ENCODE peak calls at places on chromosome 5, in ten cellular contexts. I is uterus; Q is BE2C; O is PC-9; X is fibroblast of lung; Y is lower lobe of right lung; L is heart left ventricle; F is CD8-positive, alpha-beta memory T cell; N is MM.1S; P is small intestine. A is an unnamed sample. For H3K4me1, the result is how much of the 10 kb centered on the place peaks cover.

GRCh38 chr5:171336486-171337206 is 27.6 kb downstream of the TLX3 start:
- DNase-seq in X (peak), Q (peak), I (peak), L (no peak), P (peak), Y (no peak), N (peak), F (peak), O (peak), A (no peak)

GRCh38 chr5:125750538-125751186 is 672.5 kb upstream of the GRAMD2B start:
- DNase-seq in O (no peak), Q (no peak), I (no peak), L (no peak), F (no peak), Y (no peak), X (no peak), N (no peak), P (no peak), A (no peak)

GRCh38 chr5:179606071-179606909 is 17.2 kb downstream of the HNRNPH1 start:
- DNase-seq in P (no peak), O (no peak), N (no peak), F (no peak), Y (no peak), X (no peak), I (no peak), L (no peak), Q (no peak), A (no peak)

GRCh38 chr5:172622091-172623046 is 18.7 kb upstream of the NEURL1B start:
- DNase-seq in O (no peak), Y (no peak), X (no peak), F (no peak), P (peak), Q (no peak), N (no peak), I (peak), L (no peak), A (no peak)

GRCh38 chr5:78497573-78498533 is 137.4 kb downstream of the SCAMP1 start:
- DNase-seq in I (peak), Q (no peak), N (peak), X (no peak), O (no peak), L (no peak), Y (no peak), P (no peak), F (no peak), A (peak)

GRCh38 chr5:156920042-156920860 is 42.8 kb downstream of the TIMD4 start:
- DNase-seq in X (no peak), N (no peak), Y (no peak), Q (no peak), F (no peak), I (no peak), L (no peak), O (no peak), P (no peak), A (no peak)

GRCh38 chr5:172133359-172134029 is 54.5 kb downstream of the STK10 start:
- DNase-seq in L (no peak), I (no peak), X (peak), N (no peak), O (no peak), Y (peak), F (no peak), Q (no peak), P (no peak), A (peak)

GRCh38 chr5:98109561-98110006 is 663.9 kb upstream of the RGMB start:
- DNase-seq in O (no peak), L (no peak), Q (no peak), Y (no peak), F (no peak), P (no peak), X (peak), I (no peak), N (no peak), A (no peak)

GRCh38 chr5:150562832-150563231 is 54.9 kb downstream of the NDST1 start:
- DNase-seq in P (peak), X (peak), I (no peak), F (no peak), Q (peak), N (peak), Y (no peak), O (peak), L (no peak), A (no peak)

GRCh38 chr5:139301766-139302499 is 8.4 kb downstream of the MATR3 start:
- DNase-seq in F (no peak), Q (no peak), L (no peak), X (no peak), Y (no peak), O (no peak), N (no peak), I (no peak), P (no peak), A (no peak)

GRCh38 chr5:172533399-172534228 is 79.3 kb upstream of the SH3PXD2B start:
- DNase-seq in I (no peak), N (peak), F (no peak), X (no peak), L (no peak), O (no peak), Y (no peak), Q (no peak), P (no peak), A (peak)

DNA sequence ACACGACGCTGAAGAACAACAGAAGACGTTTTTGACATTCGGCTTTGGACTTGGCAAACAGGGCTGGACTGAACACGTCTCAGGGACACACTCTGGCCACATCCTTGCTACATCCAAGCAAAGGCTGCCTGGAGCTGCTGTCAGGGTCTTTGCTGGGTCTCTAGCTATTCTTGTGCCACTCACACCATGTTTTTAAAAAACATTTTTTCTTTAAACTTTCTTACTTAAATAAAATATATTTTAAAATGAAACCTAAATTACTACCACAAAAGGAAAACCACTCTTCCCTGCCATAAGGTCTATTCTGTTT is 128.3 kb upstream of the PHYKPL start:
- DNase-seq in P (no peak), X (no peak), Q (no peak), L (no peak), O (no peak), F (no peak), I (no peak), N (no peak), Y (no peak), A (no peak)
- H3K4me1 ChIP-seq in P (under half), X (under half), Q (under half), L (under half), O (under half), F (under half), I (under half), N (under half), Y (under half), A (under half)

GRCh38 chr5:43482490-43483064 is 1.1 kb downstream of the TMEM267 start:
- DNase-seq in L (no peak), X (peak), I (no peak), Q (no peak), O (no peak), P (peak), Y (no peak), N (no peak), F (no peak), A (no peak)
- H3K4me3 ChIP-seq in L (peak), X (peak), I (peak), Q (peak), O (peak), P (peak), Y (peak), N (peak), F (peak), A (peak)

GRCh38 chr5:111746791-111747190 is 10.2 kb downstream of the NREP start:
- DNase-seq in N (no peak), O (no peak), P (no peak), F (no peak), L (no peak), Y (no peak), I (no peak), X (no peak), Q (no peak), A (no peak)
- H3K4me1 ChIP-seq in N (under half), O (under half), P (under half), F (under half), L (half or more), Y (under half), I (under half), X (under half), Q (under half), A (under half)

DNA sequence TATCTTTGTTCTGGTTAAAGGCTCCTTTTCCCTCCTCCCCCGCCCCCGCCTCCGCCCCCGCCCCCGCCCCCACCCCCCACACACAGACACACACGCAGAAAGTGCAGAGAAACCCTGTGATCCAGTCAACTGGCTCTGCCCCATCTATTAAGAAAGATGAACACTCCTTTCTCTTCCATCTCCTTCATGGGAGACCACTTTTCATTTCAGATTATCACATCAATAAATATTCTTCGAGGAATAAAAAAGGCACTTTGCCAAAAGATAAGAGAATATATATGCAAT is 127.0 kb downstream of the TMEM161B start:
- DNase-seq in N (no peak), X (no peak), I (no peak), Y (no peak), Q (no peak), F (no peak), P (no peak), L (no peak), O (no peak), A (no peak)
- H3K4me3 ChIP-seq in N (peak), X (peak), I (peak), Y (peak), Q (peak), F (peak), P (peak), L (peak), O (peak), A (peak)

GRCh38 chr5:67963789-67964519 is 251.6 kb upstream of the PIK3R1 start:
- DNase-seq in X (no peak), I (no peak), Y (no peak), P (peak), F (no peak), L (no peak), O (peak), N (no peak), Q (no peak), A (no peak)
- H3K4me1 ChIP-seq in X (under half), I (under half), Y (under half), P (under half), F (under half), L (under half), O (under half), N (under half), Q (under half), A (under half)

GRCh38 chr5:23221838-23222237 is 285.6 kb upstream of the PRDM9 start:
- DNase-seq in P (no peak), L (no peak), I (no peak), O (no peak), Q (no peak), X (no peak), Y (no peak), N (no peak), F (no peak), A (no peak)
- H3K4me3 ChIP-seq in P (no peak), L (no peak), I (no peak), O (no peak), Q (no peak), X (no peak), Y (no peak), N (no peak), F (no peak), A (no peak)

DNA sequence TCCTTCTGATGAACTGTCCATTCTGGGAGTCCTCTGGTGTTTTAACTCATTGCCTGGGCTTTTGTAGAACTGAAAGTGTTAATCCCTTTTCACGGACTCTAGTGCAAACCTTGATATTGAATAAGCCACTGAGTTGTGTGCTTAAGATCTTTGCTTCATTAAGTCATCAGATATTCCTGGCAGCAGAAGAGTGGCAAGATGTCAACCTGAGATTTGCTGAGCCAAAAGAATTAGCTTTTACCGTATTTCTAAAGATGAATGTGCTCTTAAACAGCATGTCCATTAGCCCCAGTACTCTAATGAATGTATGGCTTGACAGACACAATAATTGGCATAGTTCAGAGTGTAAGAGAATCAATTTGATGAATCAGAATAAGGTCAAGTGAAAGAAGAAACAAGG is 87.2 kb upstream of the CDH6 start:
- DNase-seq in P (no peak), Q (no peak), Y (no peak), L (no peak), I (no peak), F (no peak), X (no peak), N (no peak), O (no peak), A (no peak)
- H3K4me1 ChIP-seq in P (under half), Q (under half), Y (under half), L (under half), I (under half), F (under half), X (under half), N (under half), O (under half), A (under half)

GRCh38 chr5:160439205-160439600 is 17.5 kb downstream of the PTTG1 start:
- DNase-seq in P (peak), O (peak), F (peak), Y (peak), L (peak), X (peak), N (peak), I (peak), Q (peak), A (peak)

GRCh38 chr5:160441352-160441781 is 19.7 kb downstream of the PTTG1 start:
- DNase-seq in Q (no peak), X (no peak), I (no peak), L (no peak), F (no peak), Y (no peak), O (no peak), P (no peak), N (no peak), A (no peak)

GRCh38 chr5:160436017-160436416 is 14.4 kb downstream of the PTTG1 start:
- DNase-seq in P (no peak), F (no peak), X (no peak), O (no peak), L (no peak), N (no peak), Y (no peak), Q (no peak), I (no peak), A (no peak)

GRCh38 chr5:160442824-160443431 is 21.3 kb downstream of the PTTG1 start:
- DNase-seq in O (no peak), P (no peak), N (peak), F (no peak), I (no peak), X (no peak), Q (no peak), L (no peak), Y (no peak), A (no peak)

GRCh38 chr5:160438316-160439204 is 16.9 kb downstream of the PTTG1 start:
- DNase-seq in P (peak), Q (peak), O (peak), L (no peak), Y (peak), N (peak), X (peak), F (peak), I (no peak), A (no peak)
- H3K4me3 ChIP-seq in P (peak), Q (peak), O (peak), L (peak), Y (peak), N (peak), X (peak), F (peak), I (peak), A (peak)

A was measured in right atrium auricular region.